ENCODE peak calls at places on chromosomes 7 and 10, in six cellular contexts. One of them, this sample, is unnamed.

GRCh38 chr7:132116369-132116768 is 459.9 kb downstream of the PLXNA4 start:
- DNase-seq in NCI-H748 treated with DMSO at 0.1 percent for 48 hours: no peak
- DNase-seq in NCI-H1092 treated with DMSO at 0.1 percent for 48 hours: no peak
- DNase-seq in T follicular helper cell: no peak
- DNase-seq in astrocyte of the spinal cord: no peak
- DNase-seq in colonic mucosa: no peak
- DNase-seq in this sample: no peak

GRCh38 chr7:21941570-21942224 is 4.0 kb downstream of the CDCA7L start:
- DNase-seq in colonic mucosa: no peak
- DNase-seq in NCI-H748 treated with DMSO at 0.1 percent for 48 hours: no peak
- DNase-seq in astrocyte of the spinal cord: peak
- DNase-seq in NCI-H1092 treated with DMSO at 0.1 percent for 48 hours: no peak
- DNase-seq in T follicular helper cell: no peak
- DNase-seq in this sample: no peak

GRCh38 chr10:8049874-8050560 is 4.5 kb upstream of the GATA3 start:
- DNase-seq in colonic mucosa: no peak
- DNase-seq in NCI-H748 treated with DMSO at 0.1 percent for 48 hours: no peak
- DNase-seq in T follicular helper cell: no peak
- DNase-seq in astrocyte of the spinal cord: no peak
- DNase-seq in NCI-H1092 treated with DMSO at 0.1 percent for 48 hours: no peak
- DNase-seq in this sample: peak

GRCh38 chr10:71531485-71532446 is 135.0 kb downstream of the CDH23 start:
- DNase-seq in T follicular helper cell: no peak
- DNase-seq in colonic mucosa: no peak
- DNase-seq in NCI-H1092 treated with DMSO at 0.1 percent for 48 hours: no peak
- DNase-seq in astrocyte of the spinal cord: no peak
- DNase-seq in NCI-H748 treated with DMSO at 0.1 percent for 48 hours: no peak
- DNase-seq in this sample: no peak

GRCh38 chr10:48390933-48391845 is 84.7 kb downstream of the MAPK8 start:
- DNase-seq in T follicular helper cell: no peak
- DNase-seq in colonic mucosa: no peak
- DNase-seq in NCI-H748 treated with DMSO at 0.1 percent for 48 hours: no peak
- DNase-seq in astrocyte of the spinal cord: peak
- DNase-seq in NCI-H1092 treated with DMSO at 0.1 percent for 48 hours: no peak
- DNase-seq in this sample: peak

GRCh38 chr10:52864459-52865106 is 92.0 kb upstream of the MBL2 start:
- DNase-seq in astrocyte of the spinal cord: peak
- DNase-seq in NCI-H1092 treated with DMSO at 0.1 percent for 48 hours: no peak
- DNase-seq in T follicular helper cell: no peak
- DNase-seq in NCI-H748 treated with DMSO at 0.1 percent for 48 hours: no peak
- DNase-seq in colonic mucosa: no peak
- DNase-seq in this sample: peak

GRCh38 chr10:88347597-88348304 is 235.4 kb downstream of the RNLS start:
- DNase-seq in NCI-H748 treated with DMSO at 0.1 percent for 48 hours: no peak
- DNase-seq in NCI-H1092 treated with DMSO at 0.1 percent for 48 hours: no peak
- DNase-seq in T follicular helper cell: no peak
- DNase-seq in colonic mucosa: no peak
- DNase-seq in astrocyte of the spinal cord: no peak
- DNase-seq in this sample: no peak

GRCh38 chr7:107815254-107815882 is 12.3 kb upstream of the SLC26A3 start:
- DNase-seq in colonic mucosa: peak
- DNase-seq in T follicular helper cell: no peak
- DNase-seq in astrocyte of the spinal cord: no peak
- DNase-seq in NCI-H748 treated with DMSO at 0.1 percent for 48 hours: no peak
- DNase-seq in NCI-H1092 treated with DMSO at 0.1 percent for 48 hours: no peak
- DNase-seq in this sample: no peak

GRCh38 chr7:127758105-127758504 is 106.1 kb downstream of the SND1 start:
- DNase-seq in colonic mucosa: no peak
- DNase-seq in NCI-H1092 treated with DMSO at 0.1 percent for 48 hours: no peak
- DNase-seq in astrocyte of the spinal cord: peak
- DNase-seq in NCI-H748 treated with DMSO at 0.1 percent for 48 hours: no peak
- DNase-seq in T follicular helper cell: no peak
- DNase-seq in this sample: no peak

GRCh38 chr7:116356979-116357378 is 142.6 kb upstream of the CAV2 start:
- DNase-seq in T follicular helper cell: no peak
- DNase-seq in NCI-H748 treated with DMSO at 0.1 percent for 48 hours: no peak
- DNase-seq in NCI-H1092 treated with DMSO at 0.1 percent for 48 hours: no peak
- DNase-seq in astrocyte of the spinal cord: peak
- DNase-seq in colonic mucosa: no peak
- DNase-seq in this sample: peak

GRCh38 chr7:13017325-13017853 is 330.0 kb downstream of the ARL4A start:
- DNase-seq in NCI-H748 treated with DMSO at 0.1 percent for 48 hours: no peak
- DNase-seq in T follicular helper cell: no peak
- DNase-seq in NCI-H1092 treated with DMSO at 0.1 percent for 48 hours: no peak
- DNase-seq in astrocyte of the spinal cord: peak
- DNase-seq in colonic mucosa: no peak
- DNase-seq in this sample: peak

GRCh38 chr10:31683682-31684081 is 244.9 kb downstream of the ARHGAP12 start:
- DNase-seq in NCI-H748 treated with DMSO at 0.1 percent for 48 hours: no peak
- DNase-seq in astrocyte of the spinal cord: no peak
- DNase-seq in colonic mucosa: no peak
- DNase-seq in T follicular helper cell: no peak
- DNase-seq in NCI-H1092 treated with DMSO at 0.1 percent for 48 hours: no peak
- DNase-seq in this sample: no peak

GRCh38 chr7:151008511-151009323 is 15.6 kb downstream of the ATG9B start:
- DNase-seq in T follicular helper cell: peak
- DNase-seq in astrocyte of the spinal cord: no peak
- DNase-seq in NCI-H1092 treated with DMSO at 0.1 percent for 48 hours: peak
- DNase-seq in colonic mucosa: peak
- DNase-seq in NCI-H748 treated with DMSO at 0.1 percent for 48 hours: no peak
- DNase-seq in this sample: peak

GRCh38 chr7:85833071-85833470 is 646.2 kb upstream of the SEMA3D start:
- DNase-seq in NCI-H1092 treated with DMSO at 0.1 percent for 48 hours: no peak
- DNase-seq in NCI-H748 treated with DMSO at 0.1 percent for 48 hours: no peak
- DNase-seq in astrocyte of the spinal cord: peak
- DNase-seq in T follicular helper cell: no peak
- DNase-seq in colonic mucosa: no peak
- DNase-seq in this sample: no peak

GRCh38 chr7:101197991-101198390 is 2.8 kb downstream of the MOGAT3 start:
- DNase-seq in NCI-H1092 treated with DMSO at 0.1 percent for 48 hours: no peak
- DNase-seq in NCI-H748 treated with DMSO at 0.1 percent for 48 hours: no peak
- DNase-seq in T follicular helper cell: no peak
- DNase-seq in colonic mucosa: no peak
- DNase-seq in astrocyte of the spinal cord: no peak
- DNase-seq in this sample: no peak

GRCh38 chr10:70492786-70493659 is 14.5 kb downstream of the PALD1 start:
- DNase-seq in astrocyte of the spinal cord: no peak
- DNase-seq in colonic mucosa: no peak
- DNase-seq in NCI-H748 treated with DMSO at 0.1 percent for 48 hours: no peak
- DNase-seq in NCI-H1092 treated with DMSO at 0.1 percent for 48 hours: no peak
- DNase-seq in T follicular helper cell: no peak
- DNase-seq in this sample: no peak

GRCh38 chr10:35910234-35910633 is 268.1 kb upstream of the FZD8 start:
- DNase-seq in colonic mucosa: no peak
- DNase-seq in astrocyte of the spinal cord: peak
- DNase-seq in NCI-H1092 treated with DMSO at 0.1 percent for 48 hours: no peak
- DNase-seq in NCI-H748 treated with DMSO at 0.1 percent for 48 hours: no peak
- DNase-seq in T follicular helper cell: no peak
- DNase-seq in this sample: no peak

GRCh38 chr10:124074471-124075109 is 18.8 kb downstream of the CHST15 start:
- DNase-seq in NCI-H1092 treated with DMSO at 0.1 percent for 48 hours: no peak
- DNase-seq in NCI-H748 treated with DMSO at 0.1 percent for 48 hours: no peak
- DNase-seq in colonic mucosa: no peak
- DNase-seq in T follicular helper cell: no peak
- DNase-seq in astrocyte of the spinal cord: no peak
- DNase-seq in this sample: no peak

GRCh38 chr10:7532723-7533498 is 122.1 kb upstream of the SFMBT2 start:
- DNase-seq in colonic mucosa: no peak
- DNase-seq in NCI-H748 treated with DMSO at 0.1 percent for 48 hours: no peak
- DNase-seq in astrocyte of the spinal cord: no peak
- DNase-seq in NCI-H1092 treated with DMSO at 0.1 percent for 48 hours: no peak
- DNase-seq in T follicular helper cell: no peak
- DNase-seq in this sample: no peak

GRCh38 chr7:44700322-44700721 is 48.3 kb upstream of the ZMIZ2 start:
- DNase-seq in colonic mucosa: no peak
- DNase-seq in NCI-H748 treated with DMSO at 0.1 percent for 48 hours: no peak
- DNase-seq in astrocyte of the spinal cord: no peak
- DNase-seq in T follicular helper cell: no peak
- DNase-seq in NCI-H1092 treated with DMSO at 0.1 percent for 48 hours: no peak
- DNase-seq in this sample: no peak

GRCh38 chr10:60099998-60100747 is 193.8 kb upstream of the CCDC6 start:
- DNase-seq in NCI-H1092 treated with DMSO at 0.1 percent for 48 hours: peak
- DNase-seq in T follicular helper cell: no peak
- DNase-seq in colonic mucosa: peak
- DNase-seq in NCI-H748 treated with DMSO at 0.1 percent for 48 hours: peak
- DNase-seq in astrocyte of the spinal cord: peak
- DNase-seq in this sample: peak

GRCh38 chr10:51073461-51074237 is 638 bp upstream of the PRKG1 start:
- DNase-seq in NCI-H1092 treated with DMSO at 0.1 percent for 48 hours: no peak
- DNase-seq in T follicular helper cell: no peak
- DNase-seq in colonic mucosa: peak
- DNase-seq in astrocyte of the spinal cord: no peak
- DNase-seq in NCI-H748 treated with DMSO at 0.1 percent for 48 hours: no peak
- DNase-seq in this sample: no peak

GRCh38 chr7:84510501-84510900 is 315.9 kb upstream of the SEMA3A start:
- DNase-seq in NCI-H748 treated with DMSO at 0.1 percent for 48 hours: no peak
- DNase-seq in NCI-H1092 treated with DMSO at 0.1 percent for 48 hours: no peak
- DNase-seq in colonic mucosa: no peak
- DNase-seq in T follicular helper cell: no peak
- DNase-seq in astrocyte of the spinal cord: peak
- DNase-seq in this sample: no peak

GRCh38 chr7:1946025-1946424 is 275.9 kb downstream of the ELFN1 start:
- DNase-seq in T follicular helper cell: no peak
- DNase-seq in NCI-H748 treated with DMSO at 0.1 percent for 48 hours: no peak
- DNase-seq in colonic mucosa: no peak
- DNase-seq in NCI-H1092 treated with DMSO at 0.1 percent for 48 hours: no peak
- DNase-seq in astrocyte of the spinal cord: no peak
- DNase-seq in this sample: no peak

GRCh38 chr10:113704637-113705343 is 25.1 kb downstream of the CASP7 start:
- DNase-seq in T follicular helper cell: no peak
- DNase-seq in NCI-H1092 treated with DMSO at 0.1 percent for 48 hours: peak
- DNase-seq in colonic mucosa: peak
- DNase-seq in astrocyte of the spinal cord: peak
- DNase-seq in NCI-H748 treated with DMSO at 0.1 percent for 48 hours: peak
- DNase-seq in this sample: peak

GRCh38 chr7:54888067-54888735 is 129.2 kb upstream of the SEC61G start:
- DNase-seq in colonic mucosa: no peak
- DNase-seq in T follicular helper cell: no peak
- DNase-seq in astrocyte of the spinal cord: no peak
- DNase-seq in NCI-H1092 treated with DMSO at 0.1 percent for 48 hours: peak
- DNase-seq in NCI-H748 treated with DMSO at 0.1 percent for 48 hours: peak
- DNase-seq in this sample: no peak

GRCh38 chr7:105791926-105792325 is 84.5 kb downstream of the ATXN7L1 start:
- DNase-seq in NCI-H748 treated with DMSO at 0.1 percent for 48 hours: no peak
- DNase-seq in astrocyte of the spinal cord: no peak
- DNase-seq in colonic mucosa: no peak
- DNase-seq in NCI-H1092 treated with DMSO at 0.1 percent for 48 hours: no peak
- DNase-seq in T follicular helper cell: no peak
- DNase-seq in this sample: no peak

GRCh38 chr10:116268976-116269375 is 4.0 kb downstream of the GFRA1 start:
- DNase-seq in colonic mucosa: no peak
- DNase-seq in NCI-H748 treated with DMSO at 0.1 percent for 48 hours: no peak
- DNase-seq in NCI-H1092 treated with DMSO at 0.1 percent for 48 hours: peak
- DNase-seq in T follicular helper cell: no peak
- DNase-seq in astrocyte of the spinal cord: no peak
- DNase-seq in this sample: no peak

GRCh38 chr10:100248820-100249219 is 18.6 kb downstream of the CWF19L1 start:
- DNase-seq in colonic mucosa: no peak
- DNase-seq in NCI-H748 treated with DMSO at 0.1 percent for 48 hours: no peak
- DNase-seq in T follicular helper cell: no peak
- DNase-seq in astrocyte of the spinal cord: no peak
- DNase-seq in NCI-H1092 treated with DMSO at 0.1 percent for 48 hours: no peak
- DNase-seq in this sample: no peak

GRCh38 chr7:1081931-1082401 is 5.9 kb upstream of the GPER1 start:
- DNase-seq in colonic mucosa: no peak
- DNase-seq in NCI-H1092 treated with DMSO at 0.1 percent for 48 hours: no peak
- DNase-seq in T follicular helper cell: no peak
- DNase-seq in astrocyte of the spinal cord: peak
- DNase-seq in NCI-H748 treated with DMSO at 0.1 percent for 48 hours: peak
- DNase-seq in this sample: peak

GRCh38 chr10:67257427-67258144 is 331.8 kb downstream of the LRRTM3 start:
- DNase-seq in astrocyte of the spinal cord: no peak
- DNase-seq in T follicular helper cell: no peak
- DNase-seq in NCI-H1092 treated with DMSO at 0.1 percent for 48 hours: no peak
- DNase-seq in NCI-H748 treated with DMSO at 0.1 percent for 48 hours: no peak
- DNase-seq in colonic mucosa: no peak
- DNase-seq in this sample: no peak

GRCh38 chr10:29356931-29357330 is 68.1 kb downstream of the LYZL1 start:
- DNase-seq in NCI-H748 treated with DMSO at 0.1 percent for 48 hours: no peak
- DNase-seq in astrocyte of the spinal cord: no peak
- DNase-seq in T follicular helper cell: no peak
- DNase-seq in colonic mucosa: no peak
- DNase-seq in NCI-H1092 treated with DMSO at 0.1 percent for 48 hours: no peak
- DNase-seq in this sample: no peak

GRCh38 chr7:131897016-131897789 is 340.8 kb upstream of the PODXL start:
- DNase-seq in NCI-H1092 treated with DMSO at 0.1 percent for 48 hours: no peak
- DNase-seq in colonic mucosa: peak
- DNase-seq in T follicular helper cell: no peak
- DNase-seq in astrocyte of the spinal cord: peak
- DNase-seq in NCI-H748 treated with DMSO at 0.1 percent for 48 hours: no peak
- DNase-seq in this sample: no peak